ENCODE peak calls at places on chromosomes 4 and X, in five cellular contexts. One of them, this sample, is unnamed.

GRCh38 chr4:106238819-106239420 is 77.1 kb downstream of the TBCK start:
- DNase-seq in stomach: no peak
- DNase-seq in breast epithelium: no peak
- DNase-seq in sigmoid colon: no peak
- DNase-seq in GM12892: no peak
- DNase-seq in this sample: no peak

GRCh38 chrX:106927700-106928099 is 7.5 kb downstream of the CLDN2 start:
- DNase-seq in stomach: peak; percentile 65
- DNase-seq in breast epithelium: no peak
- DNase-seq in sigmoid colon: no peak
- DNase-seq in GM12892: no peak
- DNase-seq in this sample: peak; percentile 43

GRCh38 chr4:127533028-127533700 is 99.6 kb upstream of the INTU start:
- DNase-seq in stomach: peak; percentile 83
- DNase-seq in breast epithelium: peak; percentile 32
- DNase-seq in sigmoid colon: peak; percentile 79
- DNase-seq in GM12892: no peak
- DNase-seq in this sample: peak; percentile 93

GRCh38 chr4:168587326-168588125 is 90.7 kb downstream of the PALLD start:
- DNase-seq in stomach: no peak
- DNase-seq in breast epithelium: peak; percentile 69
- DNase-seq in sigmoid colon: peak; percentile 67
- DNase-seq in GM12892: no peak
- DNase-seq in this sample: no peak

GRCh38 chrX:101657495-101657894 is 2.2 kb downstream of the ARMCX2 start:
- DNase-seq in stomach: no peak
- DNase-seq in breast epithelium: no peak
- DNase-seq in sigmoid colon: no peak
- DNase-seq in GM12892: no peak
- DNase-seq in this sample: no peak

GRCh38 chr4:15402146-15402545 is 25.7 kb upstream of the C1QTNF7 start:
- DNase-seq in stomach: no peak
- DNase-seq in breast epithelium: no peak
- DNase-seq in sigmoid colon: no peak
- DNase-seq in GM12892: no peak
- DNase-seq in this sample: no peak

GRCh38 chr4:113064244-113064643 is 14.8 kb downstream of the ANK2 start:
- DNase-seq in stomach: no peak
- DNase-seq in breast epithelium: no peak
- DNase-seq in sigmoid colon: no peak
- DNase-seq in GM12892: no peak
- DNase-seq in this sample: no peak

GRCh38 chr4:180630012-180630411 is 1613.2 kb upstream of the TENM3 start:
- DNase-seq in stomach: no peak
- DNase-seq in breast epithelium: no peak
- DNase-seq in sigmoid colon: no peak
- DNase-seq in GM12892: no peak
- DNase-seq in this sample: no peak

GRCh38 chrX:71533850-71534515 is 1.1 kb downstream of the OGT start:
- DNase-seq in stomach: peak; percentile 34
- DNase-seq in breast epithelium: peak; percentile 19
- DNase-seq in sigmoid colon: no peak
- DNase-seq in GM12892: no peak
- DNase-seq in this sample: no peak

GRCh38 chrX:16140448-16140847 is 17.1 kb downstream of the GRPR start:
- DNase-seq in stomach: no peak
- DNase-seq in breast epithelium: no peak
- DNase-seq in sigmoid colon: no peak
- DNase-seq in GM12892: no peak
- DNase-seq in this sample: no peak

GRCh38 chr4:119977135-119977534 is 89.5 kb downstream of the MAD2L1 start:
- DNase-seq in stomach: no peak
- DNase-seq in breast epithelium: no peak
- DNase-seq in sigmoid colon: no peak
- DNase-seq in GM12892: no peak
- DNase-seq in this sample: no peak

GRCh38 chrX:57573754-57574153 is 18.1 kb upstream of the ZXDB start:
- DNase-seq in stomach: no peak
- DNase-seq in breast epithelium: no peak
- DNase-seq in sigmoid colon: no peak
- DNase-seq in GM12892: no peak
- DNase-seq in this sample: no peak

GRCh38 chr4:98516042-98516440 is 142.4 kb downstream of the TSPAN5 start:
- DNase-seq in stomach: no peak
- DNase-seq in breast epithelium: no peak
- DNase-seq in sigmoid colon: no peak
- DNase-seq in GM12892: no peak
- DNase-seq in this sample: no peak

GRCh38 chr4:8439168-8439567 is 1.4 kb downstream of the ACOX3 start:
- DNase-seq in stomach: no peak
- DNase-seq in breast epithelium: peak; percentile 33
- DNase-seq in sigmoid colon: no peak
- DNase-seq in GM12892: no peak
- DNase-seq in this sample: no peak

GRCh38 chr4:126661194-126661593 is 971.6 kb upstream of the INTU start:
- DNase-seq in stomach: no peak
- DNase-seq in breast epithelium: no peak
- DNase-seq in sigmoid colon: no peak
- DNase-seq in GM12892: no peak
- DNase-seq in this sample: no peak

GRCh38 chrX:65821721-65822496 is 154.5 kb downstream of the MSN start:
- DNase-seq in stomach: no peak
- DNase-seq in breast epithelium: no peak
- DNase-seq in sigmoid colon: no peak
- DNase-seq in GM12892: peak; percentile 11
- DNase-seq in this sample: no peak

GRCh38 chr4:617644-618330 is 7.6 kb upstream of the PDE6B start:
- DNase-seq in stomach: no peak
- DNase-seq in breast epithelium: no peak
- DNase-seq in sigmoid colon: no peak
- DNase-seq in GM12892: no peak
- DNase-seq in this sample: no peak

GRCh38 chrX:10190367-10190766 is 33.6 kb downstream of the CLCN4 start:
- DNase-seq in stomach: no peak
- DNase-seq in breast epithelium: no peak
- DNase-seq in sigmoid colon: no peak
- DNase-seq in GM12892: no peak
- DNase-seq in this sample: no peak

GRCh38 chr4:7335363-7336066 is 99.2 kb downstream of the PSAPL1 start:
- DNase-seq in stomach: peak; percentile 62
- DNase-seq in breast epithelium: peak; percentile 88
- DNase-seq in sigmoid colon: no peak
- DNase-seq in GM12892: peak; percentile 80
- DNase-seq in this sample: no peak

GRCh38 chr4:139153411-139154133 is 23.4 kb downstream of the ELF2 start:
- DNase-seq in stomach: no peak
- DNase-seq in breast epithelium: no peak
- DNase-seq in sigmoid colon: no peak
- DNase-seq in GM12892: no peak
- DNase-seq in this sample: no peak

GRCh38 chrX:130915302-130915701 is 12.3 kb upstream of the ENOX2 start:
- DNase-seq in stomach: no peak
- DNase-seq in breast epithelium: no peak
- DNase-seq in sigmoid colon: no peak
- DNase-seq in GM12892: no peak
- DNase-seq in this sample: no peak

GRCh38 chr4:88803600-88804096 is 106.0 kb upstream of the NAP1L5 start:
- DNase-seq in stomach: no peak
- DNase-seq in breast epithelium: peak; percentile 47
- DNase-seq in sigmoid colon: peak; percentile 72
- DNase-seq in GM12892: no peak
- DNase-seq in this sample: no peak

GRCh38 chr4:89765966-89766365 is 71.0 kb downstream of the SNCA start:
- DNase-seq in stomach: no peak
- DNase-seq in breast epithelium: peak; percentile 24
- DNase-seq in sigmoid colon: no peak
- DNase-seq in GM12892: no peak
- DNase-seq in this sample: no peak

GRCh38 chr4:25367004-25367621 is 9.9 kb upstream of the ANAPC4 start:
- DNase-seq in stomach: no peak
- DNase-seq in breast epithelium: no peak
- DNase-seq in sigmoid colon: no peak
- DNase-seq in GM12892: no peak
- DNase-seq in this sample: no peak

DNA sequence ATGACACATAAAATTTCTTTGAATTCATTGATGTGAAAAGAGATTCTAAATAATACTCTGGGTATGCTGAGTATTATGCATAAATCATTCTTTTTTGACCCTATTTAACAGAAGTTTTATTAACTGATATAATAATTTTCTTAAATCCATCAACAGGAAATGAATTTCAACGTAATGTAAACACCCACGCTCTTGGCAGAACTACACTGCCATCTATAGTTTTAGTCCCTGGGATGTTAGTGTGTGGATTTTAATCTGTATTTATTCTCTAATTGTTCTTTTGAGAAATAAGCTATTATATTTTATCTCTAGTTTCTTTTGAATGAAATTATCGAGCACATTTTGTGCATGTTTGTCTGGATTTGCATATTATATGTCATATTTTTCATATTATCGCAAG is 666.8 kb upstream of the NDST4 start:
- DNase-seq in stomach: no peak
- DNase-seq in breast epithelium: no peak
- DNase-seq in sigmoid colon: no peak
- DNase-seq in GM12892: no peak
- DNase-seq in this sample: no peak
- TF ChIP-seq POLR2AphosphoS5 in stomach: no peak
- TF ChIP-seq POLR2AphosphoS5 in breast epithelium: no peak
- TF ChIP-seq POLR2AphosphoS5 in sigmoid colon: no peak
- TF ChIP-seq POLR2AphosphoS5 in GM12892: no peak
- TF ChIP-seq POLR2AphosphoS5 in this sample: no peak

DNA sequence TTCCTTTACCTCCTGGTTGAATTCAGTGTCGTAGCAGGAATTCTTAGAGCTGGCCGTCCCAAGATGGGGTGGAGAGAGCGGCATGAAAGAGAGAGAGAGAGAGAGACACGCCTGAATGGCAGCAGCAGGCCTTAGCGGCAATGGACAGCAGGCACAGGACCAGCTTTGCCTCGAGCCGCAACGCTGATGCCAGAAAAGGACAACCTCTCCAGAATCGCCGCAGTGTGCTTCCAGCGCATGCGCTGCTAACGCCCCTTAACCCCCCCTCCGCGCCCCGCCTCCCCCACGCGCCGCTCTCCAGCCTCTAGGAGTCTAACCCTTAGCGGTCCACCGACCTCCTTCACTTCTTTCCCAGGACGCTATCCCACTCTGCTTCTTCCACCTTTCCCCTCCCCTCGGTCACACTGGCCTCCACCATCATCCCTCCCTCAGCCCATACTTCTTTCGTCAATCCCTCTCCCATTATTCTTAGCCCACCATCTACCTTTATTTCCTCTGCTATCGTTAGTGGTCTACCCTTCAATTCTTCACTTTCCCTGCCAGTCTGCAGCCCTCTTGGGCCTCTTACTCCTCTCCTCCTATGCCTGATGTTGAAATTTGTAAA is 10.5 kb upstream of the ZCCHC13 start:
- DNase-seq in stomach: peak; percentile 75
- DNase-seq in breast epithelium: peak; percentile 57
- DNase-seq in sigmoid colon: peak; percentile 93
- DNase-seq in GM12892: peak; percentile 27
- DNase-seq in this sample: no peak
- TF ChIP-seq POLR2A in stomach: no peak
- TF ChIP-seq POLR2A in breast epithelium: no peak
- TF ChIP-seq POLR2A in sigmoid colon: peak; percentile 44
- TF ChIP-seq POLR2A in GM12892: no peak
- TF ChIP-seq POLR2A in this sample: no peak

GRCh38 chr4:11624370-11624769 is 195.7 kb upstream of the HS3ST1 start:
- DNase-seq in stomach: no peak
- DNase-seq in breast epithelium: no peak
- DNase-seq in sigmoid colon: no peak
- DNase-seq in GM12892: no peak
- DNase-seq in this sample: no peak

GRCh38 chr4:11628093-11628725 is 199.5 kb upstream of the HS3ST1 start:
- DNase-seq in stomach: no peak
- DNase-seq in breast epithelium: no peak
- DNase-seq in sigmoid colon: no peak
- DNase-seq in GM12892: no peak
- DNase-seq in this sample: no peak

GRCh38 chr4:11625206-11625605 is 196.5 kb upstream of the HS3ST1 start:
- DNase-seq in stomach: no peak
- DNase-seq in breast epithelium: no peak
- DNase-seq in sigmoid colon: no peak
- DNase-seq in GM12892: no peak
- DNase-seq in this sample: no peak

GRCh38 chr4:11623726-11624037 is 195.0 kb upstream of the HS3ST1 start:
- DNase-seq in stomach: peak; percentile 77
- DNase-seq in breast epithelium: peak; percentile 47
- DNase-seq in sigmoid colon: no peak
- DNase-seq in GM12892: no peak
- DNase-seq in this sample: no peak

GRCh38 chr4:11626046-11626445 is 197.4 kb upstream of the HS3ST1 start:
- DNase-seq in stomach: no peak
- DNase-seq in breast epithelium: no peak
- DNase-seq in sigmoid colon: no peak
- DNase-seq in GM12892: no peak
- DNase-seq in this sample: no peak
- TF ChIP-seq POLR2AphosphoS5 in stomach: no peak
- TF ChIP-seq POLR2AphosphoS5 in breast epithelium: no peak
- TF ChIP-seq POLR2AphosphoS5 in sigmoid colon: no peak
- TF ChIP-seq POLR2AphosphoS5 in GM12892: no peak
- TF ChIP-seq POLR2AphosphoS5 in this sample: no peak

GRCh38 chr4:40055873-40056721 is 553 bp upstream of the N4BP2 start:
- DNase-seq in stomach: peak; percentile 72
- DNase-seq in breast epithelium: peak; percentile 55
- DNase-seq in sigmoid colon: peak; percentile 84
- DNase-seq in GM12892: peak; percentile 47
- DNase-seq in this sample: peak; percentile 88

GRCh38 chr4:40058121-40058520 is 1.5 kb downstream of the N4BP2 start:
- DNase-seq in stomach: no peak
- DNase-seq in breast epithelium: no peak
- DNase-seq in sigmoid colon: no peak
- DNase-seq in GM12892: no peak
- DNase-seq in this sample: no peak

GRCh38 chr4:40058854-40059253 is 2.2 kb downstream of the N4BP2 start:
- DNase-seq in stomach: no peak
- DNase-seq in breast epithelium: no peak
- DNase-seq in sigmoid colon: no peak
- DNase-seq in GM12892: no peak
- DNase-seq in this sample: no peak

GRCh38 chr4:40056722-40057539 is at the start of gene N4BP2:
- DNase-seq in stomach: peak; percentile 88
- DNase-seq in breast epithelium: peak; percentile 73
- DNase-seq in sigmoid colon: peak; percentile 89
- DNase-seq in GM12892: peak; percentile 65
- DNase-seq in this sample: no peak

DNA sequence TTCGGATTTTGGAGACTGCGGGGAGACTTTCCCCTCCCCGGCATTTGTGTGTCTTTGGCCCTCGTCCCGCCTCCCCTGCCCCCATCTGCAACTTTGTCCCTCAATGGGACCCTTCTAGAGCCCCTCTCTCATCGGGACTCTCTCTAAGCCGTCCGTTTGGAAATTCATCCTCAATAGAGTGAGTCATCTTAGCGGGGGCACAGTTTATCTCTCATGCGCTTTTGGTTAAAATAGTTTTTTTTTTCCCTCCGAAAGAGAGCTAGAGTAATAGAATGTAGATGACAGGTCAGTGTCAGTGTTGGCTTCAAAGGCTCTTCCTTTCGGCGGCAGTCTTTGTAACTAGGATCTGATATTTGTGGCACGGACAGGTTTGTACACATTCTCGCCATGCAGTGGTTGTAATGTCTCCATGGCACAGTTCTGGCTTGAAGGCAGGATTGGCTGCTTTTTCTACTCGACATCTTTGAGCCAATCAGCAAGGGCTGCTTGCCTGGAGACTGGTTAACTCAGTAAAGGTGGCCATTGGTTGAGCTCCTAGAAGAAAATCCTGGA is 966 bp downstream of the N4BP2 start:
- DNase-seq in stomach: peak; percentile 84
- DNase-seq in breast epithelium: peak; percentile 91
- DNase-seq in sigmoid colon: peak; percentile 92
- DNase-seq in GM12892: peak; percentile 68
- DNase-seq in this sample: no peak
- TF ChIP-seq POLR2A in stomach: no peak
- TF ChIP-seq POLR2A in breast epithelium: no peak
- TF ChIP-seq POLR2A in sigmoid colon: no peak
- TF ChIP-seq POLR2A in GM12892: peak; percentile 52
- TF ChIP-seq POLR2A in this sample: peak; percentile 36

This sample was measured in vagina.